ENCODE peak calls at places on chromosomes 2 and 18, in five cellular contexts. O is kidney, R is ecto neural progenitor cell, C is A549, L is endothelial cell. F is an unnamed sample.

GRCh38 chr2:172680595-172681176 is 55.0 kb upstream of the RAPGEF4 start:
- DNase-seq in O (no peak), R (no peak), C (no peak), L (no peak), F (no peak)

GRCh38 chr2:198991431-198991830 is 466.3 kb downstream of the SATB2 start:
- DNase-seq in O (no peak), R (no peak), C (no peak), L (no peak), F (no peak)

GRCh38 chr2:128423788-128424165 is 105.1 kb upstream of the HS6ST1 start:
- DNase-seq in O (no peak), R (peak), C (no peak), L (no peak), F (no peak)

GRCh38 chr2:120860579-120860922 is 124.9 kb downstream of the GLI2 start:
- DNase-seq in O (no peak), R (no peak), C (no peak), L (no peak), F (no peak)

GRCh38 chr2:239927424-239927981 is 97.6 kb downstream of the NDUFA10 start:
- DNase-seq in O (peak), R (no peak), C (peak), L (no peak), F (peak)

GRCh38 chr2:233429175-233429897 is 75.0 kb downstream of the DGKD start:
- DNase-seq in O (no peak), R (peak), C (no peak), L (no peak), F (no peak)

GRCh38 chr2:121944072-121944829 is 188.8 kb downstream of the TSN start:
- DNase-seq in O (no peak), R (no peak), C (peak), L (no peak), F (peak)

GRCh38 chr18:58847383-58848071 is 17.1 kb upstream of the ZNF532 start:
- DNase-seq in O (no peak), R (peak), C (no peak), L (peak), F (no peak)

GRCh38 chr2:168835961-168836360 is 33.5 kb downstream of the NOSTRIN start:
- DNase-seq in O (no peak), R (no peak), C (no peak), L (no peak), F (no peak)

GRCh38 chr2:219248845-219249202 is 3.5 kb downstream of the STK16 start:
- DNase-seq in O (no peak), R (no peak), C (no peak), L (no peak), F (no peak)

GRCh38 chr2:237816531-237816930 is 18.0 kb downstream of the RBM44 start:
- DNase-seq in O (no peak), R (no peak), C (no peak), L (no peak), F (no peak)

GRCh38 chr18:45562567-45563479 is 52.5 kb upstream of the SLC14A2 start:
- DNase-seq in O (peak), R (no peak), C (no peak), L (no peak), F (no peak)

GRCh38 chr2:157217409-157217808 is 40.1 kb upstream of the GALNT5 start:
- DNase-seq in O (no peak), R (no peak), C (no peak), L (no peak), F (no peak)

GRCh38 chr18:6724331-6724730 is 5.2 kb upstream of the ARHGAP28 start:
- DNase-seq in O (no peak), R (no peak), C (no peak), L (no peak), F (no peak)

GRCh38 chr2:217261452-217261851 is 401.6 kb upstream of the TNP1 start:
- DNase-seq in O (no peak), R (no peak), C (no peak), L (no peak), F (no peak)

GRCh38 chr18:24138884-24139616 is at the start of gene CABYR:
- DNase-seq in O (peak), R (peak), C (peak), L (peak), F (peak)

GRCh38 chr2:232502901-232503791 is 15.5 kb upstream of the ECEL1 start:
- DNase-seq in O (no peak), R (peak), C (peak), L (no peak), F (no peak)

GRCh38 chr2:236459393-236459792 is 110.2 kb upstream of the ACKR3 start:
- DNase-seq in O (no peak), R (no peak), C (no peak), L (no peak), F (no peak)

GRCh38 chr18:70380915-70381896 is 92.4 kb downstream of the SOCS6 start:
- DNase-seq in O (no peak), R (peak), C (peak), L (no peak), F (no peak)

GRCh38 chr18:395481-396250 is 104.8 kb downstream of the COLEC12 start:
- DNase-seq in O (no peak), R (no peak), C (no peak), L (no peak), F (peak)

GRCh38 chr2:3637692-3638455 is 20.1 kb upstream of the ALLC start:
- DNase-seq in O (peak), R (peak), C (no peak), L (no peak), F (no peak)

GRCh38 chr2:239558661-239559060 is 157.8 kb upstream of the HDAC4 start:
- DNase-seq in O (no peak), R (no peak), C (no peak), L (no peak), F (no peak)

GRCh38 chr2:106572541-106573148 is 85.5 kb downstream of the CD8B2 start:
- DNase-seq in O (no peak), R (no peak), C (peak), L (peak), F (no peak)

GRCh38 chr2:229654437-229654836 is 59.9 kb downstream of the DNER start:
- DNase-seq in O (no peak), R (no peak), C (no peak), L (no peak), F (no peak)

F was measured in GM04504.